ENCODE peak calls at places on chromosomes 7 and 10, in four cellular contexts. Y, B, L and J are unnamed samples.

GRCh38 chr7:77993823-77994222 is 195.2 kb downstream of the PHTF2 start:
- ATAC-seq in Y (no peak), L (no peak), B (no peak), J (no peak)

GRCh38 chr10:101130984-101131961 is at the start of gene TLX1:
- ATAC-seq in L (no peak), B (peak), Y (peak), J (peak)

GRCh38 chr10:58554316-58554715 is 41.6 kb downstream of the BICC1 start:
- ATAC-seq in B (no peak), L (no peak), Y (no peak), J (no peak)

GRCh38 chr7:99699946-99700345 is 20.1 kb upstream of the CYP3A5 start:
- ATAC-seq in B (peak), L (no peak), Y (no peak), J (no peak)

GRCh38 chr7:29214816-29215215 is 20.2 kb downstream of the CHN2 start:
- ATAC-seq in L (no peak), B (no peak), Y (no peak), J (no peak)

GRCh38 chr7:151876112-151876898 is 610 bp downstream of the PRKAG2 start:
- ATAC-seq in B (peak), L (peak), Y (peak), J (peak)

GRCh38 chr10:16854623-16855022 is 37.4 kb upstream of the RSU1 start:
- ATAC-seq in L (peak), Y (no peak), B (no peak), J (no peak)

GRCh38 chr10:47101807-47102206 is 190.6 kb downstream of the PTPN20 start:
- ATAC-seq in Y (no peak), B (no peak), L (no peak), J (no peak)

GRCh38 chr10:775245-776075 is 86.0 kb upstream of the DIP2C start:
- ATAC-seq in Y (no peak), L (peak), B (no peak), J (peak)